ENCODE peak calls at places on chromosome 5, in eight cellular contexts. O, L, D, Q, A, S, G and M are unnamed samples.
A peak's percentile ranks its signal among the peaks of the same experiment; 100 is the strongest.

GRCh38 chr5:55904152-55904551 is 53.0 kb downstream of the IL31RA start:
- DNase-seq in O (no peak), L (peak; percentile 17), D (no peak), Q (no peak), A (no peak), S (no peak), G (no peak), M (no peak)

GRCh38 chr5:155728146-155728856 is 598.7 kb upstream of the SGCD start:
- DNase-seq in O (peak; percentile 64), L (peak; percentile 16), D (no peak), Q (peak; percentile 78), A (peak; percentile 70), S (peak; percentile 52), G (peak; percentile 83), M (no peak)

GRCh38 chr5:155827949-155828348 is 499.0 kb upstream of the SGCD start:
- DNase-seq in O (no peak), L (no peak), D (no peak), Q (no peak), A (no peak), S (no peak), G (no peak), M (no peak)

GRCh38 chr5:124071039-124071438 is 559.1 kb downstream of the CSNK1G3 start:
- DNase-seq in O (no peak), L (no peak), D (no peak), Q (no peak), A (no peak), S (no peak), G (no peak), M (no peak)

GRCh38 chr5:142384014-142384413 is 59.2 kb upstream of the SPRY4 start:
- DNase-seq in O (no peak), L (no peak), D (no peak), Q (no peak), A (no peak), S (no peak), G (no peak), M (no peak)

GRCh38 chr5:120479066-120479465 is 15.0 kb downstream of the PRR16 start:
- DNase-seq in O (no peak), L (peak; percentile 62), D (no peak), Q (no peak), A (no peak), S (no peak), G (no peak), M (no peak)

GRCh38 chr5:169610606-169611005 is 26.5 kb upstream of the DOCK2 start:
- DNase-seq in O (no peak), L (peak; percentile 39), D (no peak), Q (no peak), A (no peak), S (no peak), G (no peak), M (no peak)

GRCh38 chr5:157290981-157291711 is 25.2 kb downstream of the CYFIP2 start:
- DNase-seq in O (peak; percentile 77), L (no peak), D (no peak), Q (no peak), A (no peak), S (no peak), G (no peak), M (peak; percentile 89)

GRCh38 chr5:77743181-77743580 is 33.0 kb downstream of the TBCA start:
- DNase-seq in O (no peak), L (peak; percentile 46), D (no peak), Q (no peak), A (no peak), S (no peak), G (no peak), M (no peak)

GRCh38 chr5:43034591-43034968 is 5.5 kb downstream of the ANXA2R start:
- DNase-seq in O (no peak), L (peak; percentile 85), D (no peak), Q (no peak), A (no peak), S (no peak), G (no peak), M (no peak)

GRCh38 chr5:36090033-36090432 is 23.4 kb upstream of the UGT3A2 start:
- DNase-seq in O (no peak), L (peak; percentile 17), D (no peak), Q (peak; percentile 19), A (no peak), S (no peak), G (no peak), M (no peak)

GRCh38 chr5:147336871-147337270 is 102.0 kb downstream of the STK32A start:
- DNase-seq in O (no peak), L (no peak), D (no peak), Q (no peak), A (no peak), S (no peak), G (peak; percentile 6), M (no peak)

GRCh38 chr5:7805379-7805778 is 45.6 kb downstream of the CFAP90 start:
- DNase-seq in O (no peak), L (peak; percentile 2), D (no peak), Q (peak; percentile 10), A (no peak), S (no peak), G (no peak), M (no peak)

GRCh38 chr5:179607449-179607931 is 16.0 kb downstream of the HNRNPH1 start:
- DNase-seq in O (peak; percentile 45), L (no peak), D (no peak), Q (peak; percentile 34), A (peak; percentile 80), S (no peak), G (no peak), M (no peak)

GRCh38 chr5:92308679-92309078 is 925.6 kb upstream of the ARRDC3 start:
- DNase-seq in O (no peak), L (no peak), D (no peak), Q (no peak), A (no peak), S (no peak), G (no peak), M (no peak)

GRCh38 chr5:68350176-68350575 is 134.6 kb downstream of the PIK3R1 start:
- DNase-seq in O (no peak), L (no peak), D (no peak), Q (no peak), A (no peak), S (no peak), G (no peak), M (no peak)

GRCh38 chr5:63572751-63573150 is 389.5 kb downstream of the HTR1A start:
- DNase-seq in O (no peak), L (no peak), D (no peak), Q (no peak), A (no peak), S (no peak), G (no peak), M (no peak)

GRCh38 chr5:138696501-138696900 is 56.7 kb upstream of the CTNNA1 start:
- DNase-seq in O (no peak), L (peak; percentile 94), D (no peak), Q (no peak), A (no peak), S (no peak), G (no peak), M (no peak)

GRCh38 chr5:53105611-53106300 is 3.8 kb downstream of the MOCS2 start:
- DNase-seq in O (no peak), L (no peak), D (no peak), Q (no peak), A (no peak), S (no peak), G (no peak), M (no peak)

GRCh38 chr5:176533894-176534611 is 3.1 kb downstream of the RNF44 start:
- DNase-seq in O (peak; percentile 67), L (peak; percentile 36), D (no peak), Q (peak; percentile 27), A (no peak), S (no peak), G (peak; percentile 67), M (no peak)

GRCh38 chr5:79973511-79973910 is 17.6 kb downstream of the MTX3 start:
- DNase-seq in O (no peak), L (no peak), D (no peak), Q (no peak), A (no peak), S (peak; percentile 48), G (no peak), M (no peak)

DNA sequence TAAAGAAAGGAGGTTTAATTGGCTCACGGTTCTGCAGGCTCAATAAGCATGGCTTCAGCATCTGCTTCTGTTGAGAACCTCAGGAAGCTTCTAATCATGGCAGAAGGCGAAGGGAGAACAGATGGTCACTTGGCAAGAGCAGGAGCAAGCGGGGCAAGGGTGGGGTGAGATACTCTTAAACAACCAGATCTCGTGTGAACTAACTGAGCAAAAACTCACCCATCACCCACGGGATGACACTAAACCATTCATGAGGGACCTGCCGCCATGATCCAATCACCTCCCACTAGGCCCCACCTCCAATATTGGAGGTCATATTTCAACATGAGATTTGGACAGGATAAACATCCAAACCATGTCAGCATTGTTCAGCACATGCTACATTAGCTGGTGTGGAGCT is 89.1 kb upstream of the HAND1 start:
- DNase-seq in O (no peak), L (no peak), D (no peak), Q (no peak), A (no peak), S (no peak), G (no peak), M (no peak)
- H3K27me3 ChIP-seq in O (no peaks in the 10 kb centered on the region), L (peaks cover 17% of the 10 kb centered on the region), D (no peaks in the 10 kb centered on the region), Q (no peaks in the 10 kb centered on the region), A (no peaks in the 10 kb centered on the region), S (peaks cover 10% of the 10 kb centered on the region), G (no peaks in the 10 kb centered on the region), M (peaks cover 5% of the 10 kb centered on the region)

GRCh38 chr5:133260715-133261114 is 208.9 kb downstream of the HSPA4 start:
- DNase-seq in O (no peak), L (no peak), D (no peak), Q (no peak), A (no peak), S (no peak), G (no peak), M (no peak)
- H3K27me3 ChIP-seq in O (no peaks in the 10 kb centered on the region), L (peaks cover 49% of the 10 kb centered on the region), D (no peaks in the 10 kb centered on the region), Q (no peaks in the 10 kb centered on the region), A (no peaks in the 10 kb centered on the region), S (peaks cover 31% of the 10 kb centered on the region), G (no peaks in the 10 kb centered on the region), M (peaks cover 3% of the 10 kb centered on the region)

GRCh38 chr5:72888595-72888994 is 67.2 kb upstream of the FCHO2 start:
- DNase-seq in O (no peak), L (no peak), D (no peak), Q (no peak), A (no peak), S (no peak), G (no peak), M (no peak)

GRCh38 chr5:72892846-72893245 is 63.0 kb upstream of the FCHO2 start:
- DNase-seq in O (no peak), L (no peak), D (no peak), Q (no peak), A (no peak), S (no peak), G (no peak), M (no peak)

GRCh38 chr5:72884911-72885310 is 68.5 kb downstream of the TNPO1 start:
- DNase-seq in O (no peak), L (no peak), D (no peak), Q (peak; percentile 23), A (no peak), S (no peak), G (no peak), M (no peak)

GRCh38 chr5:72885824-72886223 is 69.4 kb downstream of the TNPO1 start:
- DNase-seq in O (no peak), L (no peak), D (no peak), Q (no peak), A (no peak), S (no peak), G (no peak), M (no peak)

GRCh38 chr5:72889324-72889723 is 66.5 kb upstream of the FCHO2 start:
- DNase-seq in O (no peak), L (no peak), D (no peak), Q (no peak), A (no peak), S (no peak), G (no peak), M (no peak)
- H3K27me3 ChIP-seq in O (no peaks in the 10 kb centered on the region), L (no peaks in the 10 kb centered on the region), D (no peaks in the 10 kb centered on the region), Q (no peaks in the 10 kb centered on the region), A (no peaks in the 10 kb centered on the region), S (no peaks in the 10 kb centered on the region), G (no peaks in the 10 kb centered on the region), M (no peaks in the 10 kb centered on the region)

GRCh38 chr5:159096555-159097460 is 2.9 kb downstream of the EBF1 start:
- DNase-seq in O (no peak), L (no peak), D (no peak), Q (no peak), A (no peak), S (peak; percentile 38), G (peak; percentile 77), M (no peak)
- H3K27me3 ChIP-seq in O (peaks cover 27% of the 10 kb centered on the region), L (peaks cover 18% of the 10 kb centered on the region), D (no peaks in the 10 kb centered on the region), Q (no peaks in the 10 kb centered on the region), A (peaks cover 41% of the 10 kb centered on the region), S (no peaks in the 10 kb centered on the region), G (peaks cover 85% of the 10 kb centered on the region), M (peaks cover 46% of the 10 kb centered on the region)